ENCODE peak calls at places on chromosomes 1 and 21, in nine cellular contexts. Y is right atrium auricular region, E is brain microvascular endothelial cell, L is H1, C is IMR-90, J is pancreas, R is astrocyte of the spinal cord, H is lower leg skin, B is fibroblast of the aortic adventitia. X is an unnamed sample.
A peak's percentile ranks its signal among the peaks of the same experiment; 100 is the strongest.

GRCh38 chr1:68409426-68409825 is 40.3 kb downstream of the RPE65 start:
- DNase-seq in Y (no peak), E (no peak), L (no peak), C (peak; percentile 78), J (no peak), R (no peak), H (no peak), B (peak; percentile 62), X (no peak)

GRCh38 chr1:154198756-154199562 is 7.1 kb upstream of the TPM3 start:
- DNase-seq in Y (no peak), E (peak; percentile 65), L (peak; percentile 51), C (peak; percentile 69), J (no peak), R (peak; percentile 67), H (peak; percentile 51), B (peak; percentile 79), X (peak; percentile 83)

GRCh38 chr1:104072915-104073371 is 323.2 kb downstream of the AMY1C start:
- DNase-seq in Y (no peak), E (no peak), L (no peak), C (no peak), J (no peak), R (no peak), H (no peak), B (no peak), X (no peak)

GRCh38 chr1:198649598-198650338 is 10.9 kb downstream of the PTPRC start:
- DNase-seq in Y (no peak), E (no peak), L (no peak), C (no peak), J (no peak), R (no peak), H (no peak), B (no peak), X (no peak)

GRCh38 chr21:39014751-39015150 is 168.5 kb downstream of the PSMG1 start:
- DNase-seq in Y (no peak), E (peak; percentile 85), L (no peak), C (peak; percentile 99), J (no peak), R (peak; percentile 97), H (no peak), B (peak; percentile 97), X (peak; percentile 98)

GRCh38 chr1:69787151-69787550 is 219.4 kb downstream of the LRRC7 start:
- DNase-seq in Y (no peak), E (no peak), L (peak; percentile 50), C (no peak), J (no peak), R (no peak), H (no peak), B (no peak), X (no peak)

GRCh38 chr1:10737268-10737624 is 59.2 kb downstream of the CASZ1 start:
- DNase-seq in Y (no peak), E (no peak), L (no peak), C (no peak), J (no peak), R (no peak), H (no peak), B (no peak), X (no peak)

GRCh38 chr1:244231572-244232315 is 180.7 kb downstream of the ZBTB18 start:
- DNase-seq in Y (no peak), E (no peak), L (no peak), C (peak; percentile 28), J (peak; percentile 66), R (peak; percentile 20), H (no peak), B (peak; percentile 22), X (peak; percentile 57)

GRCh38 chr1:93827128-93827527 is 51.9 kb downstream of the DNTTIP2 start:
- DNase-seq in Y (no peak), E (no peak), L (no peak), C (no peak), J (no peak), R (no peak), H (no peak), B (peak; percentile 42), X (no peak)

GRCh38 chr1:33045246-33045645 is 8.6 kb upstream of the AK2 start:
- DNase-seq in Y (no peak), E (no peak), L (no peak), C (no peak), J (no peak), R (no peak), H (no peak), B (no peak), X (peak; percentile 34)

GRCh38 chr1:76465030-76465429 is 390.5 kb downstream of the ST6GALNAC3 start:
- DNase-seq in Y (no peak), E (peak; percentile 49), L (no peak), C (peak; percentile 65), J (no peak), R (no peak), H (no peak), B (peak; percentile 2), X (peak; percentile 21)

DNA sequence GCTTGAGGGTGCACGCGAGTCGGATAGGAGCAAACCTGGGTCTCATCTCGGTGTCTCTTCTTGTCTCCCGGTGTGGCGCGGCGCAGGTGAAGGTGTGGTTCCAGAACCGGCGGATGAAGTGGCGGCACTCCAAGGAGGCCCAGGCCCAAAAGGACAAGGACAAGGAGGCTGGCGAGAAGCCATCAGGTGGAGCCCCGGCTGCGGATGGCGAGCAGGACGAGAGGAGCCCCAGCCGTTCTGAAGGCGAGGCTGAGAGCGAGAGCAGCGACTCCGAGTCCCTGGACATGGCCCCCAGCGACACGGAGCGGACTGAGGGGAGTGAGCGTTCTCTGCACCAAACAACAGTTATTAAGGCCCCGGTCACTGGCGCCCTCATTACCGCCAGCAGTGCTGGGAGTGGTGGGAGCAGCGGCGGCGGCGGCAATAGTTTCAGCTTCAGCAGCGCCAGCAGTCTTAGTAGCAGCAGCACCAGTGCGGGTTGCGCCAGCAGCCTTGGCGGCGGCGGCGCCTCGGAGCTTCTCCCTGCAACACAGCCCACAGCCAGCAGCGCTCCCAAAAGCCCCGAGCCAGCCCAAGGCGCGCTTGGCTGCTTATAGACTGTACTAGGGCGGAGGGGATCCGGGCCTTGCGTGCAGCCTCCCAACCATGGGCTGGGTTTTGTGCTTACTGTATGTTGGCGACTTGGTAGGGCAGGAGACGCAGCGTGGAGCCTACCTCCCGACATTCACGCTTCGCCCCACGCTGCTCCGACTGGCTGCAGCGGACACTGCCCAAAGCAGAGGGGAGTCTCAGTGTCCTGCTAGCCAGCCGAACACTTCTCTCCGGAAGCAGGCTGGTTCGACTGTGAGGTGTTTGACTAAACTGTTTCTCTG is 5.1 kb downstream of the HLX start:
- DNase-seq in Y (no peak), E (peak; percentile 18), L (peak; percentile 69), C (no peak), J (no peak), R (peak; percentile 51), H (no peak), B (peak; percentile 42), X (peak; percentile 57)
- H3K4me3 ChIP-seq in Y (peak overlapping the region; percentile 14), E (no peak overlapping the region), L (peak overlapping the region; percentile 36), C (no peak overlapping the region), J (no peak overlapping the region), R (no peak overlapping the region), H (no peak overlapping the region), B (no peak overlapping the region), X (peak overlapping the region; percentile 28)

GRCh38 chr1:27603962-27604578 is at the start of gene AHDC1:
- DNase-seq in Y (peak; percentile 94), E (peak; percentile 88), L (peak; percentile 97), C (peak; percentile 87), J (peak; percentile 97), R (peak; percentile 95), H (peak; percentile 91), B (peak; percentile 84), X (peak; percentile 95)
- TF ChIP-seq CTCF in Y (peak; percentile 49), E (peak; percentile 10), L (no peak), C (peak; percentile 6), J (no peak), R (peak; percentile 5), H (no peak), B (no peak), X (no peak)

GRCh38 chr1:26540346-26540745 is 10.8 kb downstream of the RPS6KA1 start:
- DNase-seq in Y (no peak), E (no peak), L (no peak), C (no peak), J (no peak), R (no peak), H (no peak), B (no peak), X (no peak)

GRCh38 chr1:26543444-26543835 is 13.9 kb downstream of the RPS6KA1 start:
- DNase-seq in Y (no peak), E (no peak), L (no peak), C (no peak), J (no peak), R (no peak), H (no peak), B (no peak), X (no peak)

GRCh38 chr1:26541431-26541815 is 11.9 kb downstream of the RPS6KA1 start:
- DNase-seq in Y (no peak), E (no peak), L (no peak), C (no peak), J (no peak), R (no peak), H (no peak), B (no peak), X (no peak)

GRCh38 chr1:26542781-26543443 is 13.4 kb downstream of the RPS6KA1 start:
- DNase-seq in Y (no peak), E (no peak), L (no peak), C (no peak), J (no peak), R (no peak), H (no peak), B (no peak), X (no peak)

DNA sequence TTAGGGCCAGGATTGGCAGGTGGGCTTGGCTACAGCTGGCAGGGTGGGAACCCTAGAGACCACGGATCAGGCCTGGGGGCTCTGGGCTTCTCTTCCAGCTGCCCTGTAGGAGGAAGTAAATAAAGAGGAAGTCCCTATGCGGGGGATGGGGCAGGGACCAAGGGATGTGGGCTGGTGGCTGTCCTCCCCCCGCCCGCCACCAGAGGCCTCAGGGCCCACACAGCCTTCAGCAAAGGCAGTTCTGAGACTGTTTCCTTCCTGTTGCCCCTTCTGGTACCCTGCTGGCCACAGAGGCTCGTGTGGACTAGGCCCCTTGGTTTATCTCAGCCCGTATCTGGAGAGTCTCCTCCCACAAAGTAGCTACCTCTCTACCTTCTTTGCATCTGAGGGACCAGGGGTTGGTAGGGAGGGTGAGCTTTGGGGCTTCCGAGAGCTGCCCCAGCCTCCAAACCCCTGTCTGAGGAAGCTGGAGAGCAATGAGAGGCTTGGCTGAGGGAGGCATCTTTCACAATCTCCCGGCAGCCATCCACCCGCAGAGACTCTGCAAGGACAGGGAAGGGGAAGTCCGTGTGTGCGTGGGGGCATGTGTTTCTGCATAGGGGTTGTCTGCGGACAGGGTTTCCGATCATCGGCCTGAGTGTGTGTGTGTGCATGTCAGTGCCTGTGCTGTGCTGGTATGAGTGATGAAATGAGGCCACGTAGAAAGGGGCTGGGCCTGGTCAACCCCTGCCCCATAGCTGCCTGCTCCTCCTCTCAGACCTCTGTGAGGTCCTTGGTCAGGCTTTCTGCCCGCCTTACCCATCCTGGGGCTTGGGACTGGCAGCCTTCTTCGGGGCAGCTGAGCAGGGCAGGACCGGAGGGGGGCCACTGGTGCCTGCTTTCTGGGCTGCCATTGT is 12.5 kb downstream of the RPS6KA1 start:
- DNase-seq in Y (peak; percentile 88), E (no peak), L (peak; percentile 78), C (peak; percentile 78), J (no peak), R (no peak), H (peak; percentile 73), B (peak; percentile 71), X (peak; percentile 87)
- H3K4me3 ChIP-seq in Y (no peak overlapping the region), E (no peak overlapping the region), L (no peak overlapping the region), C (no peak overlapping the region), J (no peak overlapping the region), R (no peak overlapping the region), H (no peak overlapping the region), B (no peak overlapping the region), X (no peak overlapping the region)

DNA sequence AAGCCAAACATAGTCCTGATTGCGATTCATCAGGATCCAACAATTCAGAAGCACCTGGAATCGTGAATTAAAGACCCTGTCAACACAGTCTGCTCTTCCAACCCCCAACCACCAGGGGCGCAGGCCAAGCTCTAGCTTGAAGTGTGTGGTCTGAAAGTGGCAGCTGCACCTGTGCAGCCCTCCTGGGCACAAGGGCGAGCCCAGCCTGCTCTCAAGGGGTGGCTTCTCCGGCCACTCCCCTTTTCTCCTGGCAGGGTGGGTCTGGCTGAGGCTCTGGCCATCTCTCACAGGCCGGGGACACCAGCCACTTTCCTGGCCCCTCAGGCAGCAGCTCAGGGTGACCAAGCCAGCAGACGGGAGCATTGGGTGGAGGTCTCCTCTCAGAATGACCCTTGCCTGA is 62.3 kb downstream of the SLC66A1 start:
- DNase-seq in Y (no peak), E (no peak), L (peak; percentile 78), C (no peak), J (no peak), R (no peak), H (no peak), B (no peak), X (no peak)
- TF ChIP-seq CTCF in Y (peak; percentile 21), E (peak; percentile 71), L (peak; percentile 79), C (peak; percentile 22), J (peak; percentile 9), R (peak; percentile 28), H (no peak), B (peak; percentile 20), X (peak; percentile 57)